ENCODE peak calls at places on chromosomes 12 and 14, in seven cellular contexts. Y is colonic mucosa; Q is NB4; X is A549; R is CD8-positive, alpha-beta T cell; B is fibroblast of pulmonary artery; V is HFF-Myc. A is an unnamed sample.

GRCh38 chr12:107328442-107329133 is 235.2 kb upstream of the CRY1 start:
- DNase-seq in Y (no peak), Q (peak), X (peak), B (peak), R (no peak), V (no peak), A (no peak)

GRCh38 chr12:5554711-5555110 is 122.8 kb downstream of the NTF3 start:
- DNase-seq in Y (no peak), B (no peak), X (no peak), R (no peak), V (peak), Q (no peak), A (peak)

GRCh38 chr14:42961509-42961908 is 1354.8 kb downstream of the LRFN5 start:
- DNase-seq in X (no peak), Y (no peak), V (no peak), R (no peak), Q (no peak), B (peak), A (no peak)

GRCh38 chr12:45591635-45592034 is 137.9 kb upstream of the ARID2 start:
- DNase-seq in Q (no peak), B (no peak), V (no peak), Y (peak), R (no peak), X (no peak), A (no peak)

GRCh38 chr14:72779679-72780078 is 114.2 kb downstream of the DPF3 start:
- DNase-seq in R (no peak), Y (peak), V (no peak), Q (no peak), X (no peak), B (no peak), A (no peak)

GRCh38 chr12:131087991-131088700 is 134.4 kb downstream of the ADGRD1 start:
- DNase-seq in Q (no peak), V (no peak), R (no peak), Y (no peak), B (no peak), X (no peak), A (no peak)

GRCh38 chr14:84575681-84576080 is 954.3 kb upstream of the FLRT2 start:
- DNase-seq in R (no peak), V (no peak), B (no peak), X (no peak), Q (no peak), Y (no peak), A (no peak)

GRCh38 chr14:50082308-50082742 is 34.0 kb downstream of the VCPKMT start:
- DNase-seq in X (no peak), R (peak), Y (no peak), V (no peak), Q (no peak), B (no peak), A (no peak)

GRCh38 chr12:67677166-67677565 is 28.6 kb downstream of the DYRK2 start:
- DNase-seq in Q (no peak), Y (no peak), R (no peak), V (no peak), B (no peak), X (no peak), A (no peak)

GRCh38 chr12:54287316-54288157 is 7.0 kb downstream of the HNRNPA1 start:
- DNase-seq in V (no peak), X (no peak), B (no peak), Q (peak), R (no peak), Y (no peak), A (no peak)

GRCh38 chr12:9649532-9649940 is 20.0 kb upstream of the CLEC2D start:
- DNase-seq in R (peak), Y (peak), V (no peak), Q (peak), X (no peak), B (no peak), A (no peak)

GRCh38 chr14:20228681-20229080 is at the start of gene OR11H7:
- DNase-seq in Q (no peak), V (no peak), Y (no peak), X (no peak), B (no peak), R (no peak), A (no peak)

GRCh38 chr14:37051153-37051552 is 121.3 kb downstream of the SLC25A21 start:
- DNase-seq in R (no peak), Q (no peak), Y (no peak), B (no peak), V (no peak), X (no peak), A (no peak)

GRCh38 chr12:52175411-52176350 is 16.1 kb downstream of the KRT80 start:
- DNase-seq in Q (no peak), X (no peak), B (peak), R (no peak), Y (no peak), V (no peak), A (no peak)

GRCh38 chr14:71433303-71433702 is 498.9 kb upstream of the RGS6 start:
- DNase-seq in Q (no peak), B (no peak), R (no peak), Y (no peak), X (no peak), V (no peak), A (no peak)

GRCh38 chr14:93939304-93940229 is 12.4 kb downstream of the FAM181A start:
- DNase-seq in R (peak), B (peak), V (no peak), Y (peak), X (peak), Q (peak), A (peak)

GRCh38 chr12:115599251-115599811 is 678.2 kb downstream of the MED13L start:
- DNase-seq in V (no peak), Q (no peak), B (no peak), R (no peak), Y (peak), X (no peak), A (no peak)

GRCh38 chr14:81303258-81303935 is 82.6 kb upstream of the GTF2A1 start:
- DNase-seq in B (no peak), X (no peak), R (no peak), Q (peak), V (no peak), Y (peak), A (no peak)

GRCh38 chr12:54217774-54218221 is 29.0 kb upstream of the SMUG1 start:
- DNase-seq in B (peak), X (no peak), R (no peak), Y (peak), V (no peak), Q (no peak), A (no peak)

GRCh38 chr12:53751336-53752191 is at the start of gene CISTR:
- DNase-seq in Q (peak), R (peak), V (no peak), Y (no peak), X (no peak), B (no peak), A (no peak)

GRCh38 chr12:123254853-123255446 is 16.7 kb downstream of the CDK2AP1 start:
- DNase-seq in Q (no peak), R (no peak), V (no peak), Y (no peak), B (no peak), X (no peak), A (no peak)

GRCh38 chr14:35369701-35370191 is 34.8 kb downstream of the NFKBIA start:
- DNase-seq in B (no peak), Q (no peak), Y (no peak), X (peak), R (no peak), V (no peak), A (no peak)

GRCh38 chr14:102252834-102253801 is 51.8 kb downstream of the MOK start:
- DNase-seq in X (no peak), V (no peak), R (no peak), Y (no peak), Q (no peak), B (no peak), A (no peak)

GRCh38 chr14:103528512-103529382 is at the start of gene TRMT61A:
- DNase-seq in Q (peak), Y (peak), B (peak), V (peak), R (peak), X (peak), A (peak)

GRCh38 chr14:87888136-87888999 is 104.6 kb downstream of the GALC start:
- DNase-seq in V (peak), Q (peak), X (peak), B (peak), R (no peak), Y (peak), A (no peak)

GRCh38 chr12:99984271-99985128 is at the start of gene ANKS1B:
- DNase-seq in B (peak), Q (peak), X (peak), R (no peak), Y (peak), V (no peak), A (no peak)

GRCh38 chr14:31261859-31262739 is 54.5 kb upstream of the HECTD1 start:
- DNase-seq in R (no peak), Q (peak), X (no peak), Y (no peak), B (peak), V (no peak), A (no peak)

GRCh38 chr14:50855558-50855957 is 16.3 kb upstream of the ABHD12B start:
- DNase-seq in B (peak), R (no peak), X (no peak), Y (no peak), Q (no peak), V (no peak), A (no peak)

GRCh38 chr14:35384386-35385041 is 20.0 kb downstream of the NFKBIA start:
- DNase-seq in V (no peak), X (no peak), R (no peak), B (peak), Y (peak), Q (no peak), A (peak)

GRCh38 chr12:131491155-131491554 is 219.7 kb upstream of the SFSWAP start:
- DNase-seq in R (no peak), B (no peak), X (no peak), Q (no peak), V (no peak), Y (no peak), A (no peak)

GRCh38 chr12:52025301-52026172 is 18.8 kb downstream of the TAMALIN start:
- DNase-seq in Q (peak), X (peak), V (no peak), B (peak), R (peak), Y (peak), A (no peak)

GRCh38 chr12:32895688-32896437 is 714 bp downstream of the PKP2 start:
- DNase-seq in R (no peak), X (peak), Y (peak), Q (no peak), V (no peak), B (no peak), A (no peak)

GRCh38 chr12:26203167-26203566 is 7.8 kb downstream of the SSPN start:
- DNase-seq in Q (no peak), Y (no peak), X (no peak), R (no peak), V (no peak), B (no peak), A (no peak)

GRCh38 chr14:101097109-101097793 is 193.7 kb upstream of the RTL1 start:
- DNase-seq in Q (no peak), B (no peak), Y (no peak), X (peak), R (no peak), V (no peak), A (no peak)

GRCh38 chr14:68981124-68981523 is 2.0 kb upstream of the ACTN1 start:
- DNase-seq in X (no peak), Y (no peak), B (no peak), Q (no peak), R (peak), V (no peak), A (no peak)

GRCh38 chr12:90062799-90063198 is 354.2 kb upstream of the ATP2B1 start:
- DNase-seq in X (no peak), B (no peak), V (no peak), Q (peak), Y (no peak), R (no peak), A (no peak)

GRCh38 chr14:99271951-99272668 is at the start of gene BCL11B:
- DNase-seq in B (peak), X (peak), R (peak), Q (peak), V (peak), Y (peak), A (peak)
- TF ChIP-seq CTCF in B (peak), X (peak), R (peak), Q (peak), V (peak), Y (peak), A (peak)

GRCh38 chr12:101115326-101115725 is 94.7 kb downstream of the SLC5A8 start:
- DNase-seq in Q (no peak), X (no peak), R (no peak), V (no peak), Y (no peak), B (no peak), A (no peak)

GRCh38 chr12:101111441-101111840 is 98.6 kb downstream of the SLC5A8 start:
- DNase-seq in B (no peak), Y (no peak), V (no peak), X (no peak), R (no peak), Q (no peak), A (no peak)

GRCh38 chr12:101108130-101108529 is 101.9 kb downstream of the SLC5A8 start:
- DNase-seq in Y (no peak), X (no peak), R (no peak), B (no peak), Q (peak), V (no peak), A (no peak)

GRCh38 chr12:101107032-101107763 is 102.8 kb downstream of the SLC5A8 start:
- DNase-seq in B (no peak), V (no peak), Q (no peak), R (no peak), X (no peak), Y (no peak), A (no peak)

GRCh38 chr12:101110856-101111255 is 99.2 kb downstream of the SLC5A8 start:
- DNase-seq in X (no peak), B (no peak), Q (no peak), V (no peak), Y (no peak), R (no peak), A (no peak)
- TF ChIP-seq CTCF in X (no peak), B (no peak), Q (no peak), V (no peak), Y (no peak), R (no peak), A (no peak)

GRCh38 chr12:79547735-79548347 is 142.9 kb downstream of the PAWR start:
- DNase-seq in Y (peak), B (peak), X (peak), V (peak), R (no peak), Q (peak), A (peak)
- TF ChIP-seq CTCF in Y (peak), B (peak), X (peak), V (peak), R (peak), Q (peak), A (peak)

GRCh38 chr12:13454991-13455696 is 258.6 kb downstream of the EMP1 start:
- DNase-seq in Y (no peak), V (no peak), R (no peak), Q (no peak), B (no peak), X (no peak), A (no peak)

GRCh38 chr12:13450231-13451080 is 253.9 kb downstream of the EMP1 start:
- DNase-seq in B (no peak), Q (no peak), V (no peak), X (no peak), R (no peak), Y (no peak), A (no peak)

GRCh38 chr12:13455765-13456164 is 259.2 kb downstream of the EMP1 start:
- DNase-seq in R (no peak), V (no peak), X (no peak), B (no peak), Q (no peak), Y (no peak), A (no peak)

GRCh38 chr12:13452955-13453570 is 256.5 kb downstream of the EMP1 start:
- DNase-seq in V (no peak), Q (no peak), R (no peak), B (no peak), Y (no peak), X (no peak), A (no peak)
- TF ChIP-seq CTCF in V (no peak), Q (no peak), R (no peak), B (no peak), Y (no peak), X (no peak), A (no peak)

GRCh38 chr12:6772729-6773661 is 675 bp downstream of the LAG3 start:
- DNase-seq in R (no peak), V (no peak), Y (no peak), B (no peak), X (no peak), Q (no peak), A (no peak)
- TF ChIP-seq CTCF in R (no peak), V (no peak), Y (no peak), B (no peak), X (no peak), Q (no peak), A (no peak)

GRCh38 chr12:56103823-56104108 is 593 bp upstream of the PA2G4 start:
- DNase-seq in Y (no peak), V (no peak), R (no peak), Q (no peak), B (no peak), X (no peak), A (no peak)

GRCh38 chr12:56104109-56104814 is at the start of gene PA2G4:
- DNase-seq in V (peak), R (peak), Y (peak), Q (peak), B (peak), X (peak), A (peak)

GRCh38 chr12:56105503-56105902 is 1.1 kb downstream of the PA2G4 start:
- DNase-seq in Q (no peak), R (no peak), Y (no peak), V (no peak), X (no peak), B (no peak), A (no peak)

GRCh38 chr12:56103066-56103711 is 1.2 kb upstream of the PA2G4 start:
- DNase-seq in R (no peak), B (no peak), V (no peak), Q (no peak), X (no peak), Y (no peak), A (no peak)

DNA sequence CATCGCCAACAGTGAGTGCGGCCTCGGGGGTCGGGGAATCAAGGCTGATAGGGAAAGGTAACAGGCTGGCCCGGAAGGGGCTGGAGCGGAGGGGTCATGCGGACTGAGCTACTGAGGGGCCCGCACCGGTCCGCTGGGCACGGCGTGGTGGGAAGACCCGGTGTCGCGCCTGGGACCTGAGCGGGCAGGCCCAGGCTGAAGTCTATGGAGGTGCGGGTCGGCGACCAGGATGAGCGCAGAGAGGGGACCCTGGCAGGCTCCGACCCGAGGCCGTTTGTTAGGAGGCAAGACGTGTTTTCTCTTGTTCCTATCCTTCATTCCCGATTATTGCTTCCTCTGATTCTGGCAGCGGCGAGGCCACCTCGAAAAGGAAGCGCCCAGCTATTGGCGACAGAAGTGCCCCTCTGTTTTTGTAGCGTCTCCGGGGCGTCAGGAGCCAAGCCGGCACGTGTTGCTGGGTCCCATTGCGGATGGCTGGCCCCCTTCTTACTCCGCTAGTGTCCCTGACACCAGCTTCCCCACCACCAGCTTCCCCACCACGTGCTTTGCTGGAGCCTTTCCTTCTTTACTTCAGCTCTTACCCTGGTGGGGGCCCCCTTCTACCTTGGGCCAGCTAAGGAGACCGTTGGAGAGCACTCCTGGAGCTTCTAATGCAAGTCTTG is 587 bp downstream of the PA2G4 start:
- DNase-seq in B (no peak), Y (no peak), Q (peak), V (no peak), R (no peak), X (no peak), A (no peak)
- TF ChIP-seq CTCF in B (no peak), Y (no peak), Q (peak), V (no peak), R (no peak), X (no peak), A (no peak)

GRCh38 chr14:62117010-62117717 is 354.9 kb downstream of the SNAPC1 start:
- DNase-seq in Q (no peak), B (peak), R (peak), X (peak), V (peak), Y (peak), A (no peak)
- TF ChIP-seq CTCF in Q (no peak), B (peak), R (peak), X (no peak), V (peak), Y (no peak), A (no peak)

A was measured in AG09319.